ENCODE peak calls at places on chromosomes 3 and 15, in four cellular contexts. C, T, Y and K are unnamed samples.

GRCh38 chr15:41857316-41857715 is 18.7 kb downstream of the PLA2G4B start:
- DNase-seq in C (no peak), T (no peak), Y (no peak), K (no peak)

GRCh38 chr3:11541321-11542303 is 102.1 kb downstream of the VGLL4 start:
- DNase-seq in C (peak), T (no peak), Y (no peak), K (no peak)

GRCh38 chr3:189490749-189491148 is 140.4 kb upstream of the TP63 start:
- DNase-seq in C (no peak), T (peak), Y (no peak), K (no peak)

GRCh38 chr3:117101697-117102096 is 392.1 kb downstream of the TUSC7 start:
- DNase-seq in C (no peak), T (no peak), Y (no peak), K (no peak)

GRCh38 chr15:78007965-78008886 is 69.3 kb downstream of the TBC1D2B start:
- DNase-seq in C (no peak), T (peak), Y (peak), K (peak)

GRCh38 chr15:42091753-42092665 is 2.4 kb downstream of the PLA2G4D start:
- DNase-seq in C (no peak), T (no peak), Y (no peak), K (no peak)

GRCh38 chr15:39598958-39599845 is 18.3 kb downstream of the THBS1 start:
- DNase-seq in C (no peak), T (no peak), Y (no peak), K (no peak)

GRCh38 chr3:149214702-149215101 is 6.9 kb downstream of the CP start:
- DNase-seq in C (no peak), T (no peak), Y (no peak), K (no peak)

GRCh38 chr3:126487151-126487771 is 11.6 kb upstream of the ZXDC start:
- DNase-seq in C (no peak), T (no peak), Y (no peak), K (no peak)

GRCh38 chr15:67784057-67784781 is 41.1 kb upstream of the SKOR1 start:
- DNase-seq in C (no peak), T (peak), Y (no peak), K (no peak)

GRCh38 chr15:64749999-64750657 is 25.3 kb downstream of the RBPMS2 start:
- DNase-seq in C (no peak), T (no peak), Y (no peak), K (no peak)

GRCh38 chr15:72382146-72382545 is 6.3 kb upstream of the HEXA start:
- DNase-seq in C (no peak), T (no peak), Y (no peak), K (no peak)

GRCh38 chr3:119580148-119580760 is 962 bp downstream of the ADPRH start:
- DNase-seq in C (no peak), T (peak), Y (peak), K (no peak)

GRCh38 chr3:195042741-195043611 is 228.0 kb downstream of the XXYLT1 start:
- DNase-seq in C (no peak), T (no peak), Y (no peak), K (no peak)

GRCh38 chr3:133779626-133780203 is 25.9 kb upstream of the SRPRB start:
- DNase-seq in C (no peak), T (no peak), Y (no peak), K (no peak)

GRCh38 chr15:89932880-89933279 is 20.1 kb upstream of the ARPIN start:
- DNase-seq in C (no peak), T (no peak), Y (no peak), K (no peak)

GRCh38 chr3:119098620-119099222 is 47.2 kb upstream of the TEX55 start:
- DNase-seq in C (no peak), T (no peak), Y (no peak), K (no peak)

GRCh38 chr3:114928989-114929620 is 218.0 kb downstream of the ZBTB20 start:
- DNase-seq in C (no peak), T (no peak), Y (no peak), K (no peak)

GRCh38 chr3:170997966-170998913 is 28.3 kb downstream of the SLC2A2 start:
- DNase-seq in C (no peak), T (peak), Y (peak), K (peak)

GRCh38 chr15:31306426-31307269 is 20.0 kb upstream of the KLF13 start:
- DNase-seq in C (no peak), T (no peak), Y (no peak), K (peak)

GRCh38 chr3:18527691-18528090 is 102.6 kb upstream of the SATB1 start:
- DNase-seq in C (no peak), T (no peak), Y (no peak), K (no peak)

DNA sequence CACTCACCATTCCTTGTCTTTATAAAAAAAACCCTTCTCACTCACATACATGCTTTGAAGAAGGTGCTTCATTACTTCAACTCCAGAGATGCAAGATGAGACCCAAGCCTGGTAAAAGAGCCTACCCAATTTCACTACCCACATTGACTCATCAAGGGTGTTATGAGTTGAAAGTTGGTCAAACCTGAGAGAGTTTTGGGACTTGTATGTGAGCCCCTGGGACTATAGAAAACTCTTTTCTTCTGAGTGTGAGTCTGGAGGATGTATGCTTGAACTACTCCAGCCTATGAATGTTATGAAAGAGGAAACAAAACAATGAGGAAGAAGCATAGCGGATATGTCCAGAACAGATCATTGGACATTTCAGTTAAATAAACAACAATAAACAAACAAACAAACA is 106.5 kb upstream of the SATB1 start:
- DNase-seq in C (no peak), T (no peak), Y (no peak), K (no peak)
- H3K4me3 ChIP-seq in C (no peak), T (no peak), Y (no peak), K (no peak)

GRCh38 chr15:60667190-60667868 is 188.4 kb upstream of the ICE2 start:
- DNase-seq in C (no peak), T (no peak), Y (no peak), K (no peak)
- H3K27ac ChIP-seq in C (no peak), T (no peak), Y (no peak), K (no peak)

GRCh38 chr15:43105778-43106485 is at the start of gene UBR1:
- DNase-seq in C (peak), T (peak), Y (peak), K (peak)
- TF ChIP-seq POLR2A in C (peak), T (peak), Y (peak), K (no peak)

DNA sequence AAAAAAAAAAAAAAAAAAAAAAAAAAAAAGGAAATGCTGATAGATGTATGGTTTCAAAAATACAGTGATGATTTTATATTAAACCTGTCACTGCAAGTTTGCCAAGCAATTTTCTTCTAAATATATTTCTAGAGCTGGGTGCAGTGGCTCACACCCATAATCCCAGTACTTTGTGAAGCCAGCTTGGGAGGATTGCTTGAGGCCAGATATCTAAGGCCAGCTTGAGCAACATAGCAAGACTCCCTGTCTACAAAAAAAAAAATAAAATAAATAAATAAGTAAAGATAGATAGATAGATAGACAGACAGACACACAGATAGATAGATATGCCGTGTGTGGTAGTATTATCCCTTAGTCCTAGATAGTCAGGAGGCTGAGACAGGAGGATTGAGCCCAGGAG is 41.4 kb upstream of the ST3GAL6 start:
- DNase-seq in C (no peak), T (no peak), Y (no peak), K (no peak)
- H3K4me3 ChIP-seq in C (no peak), T (no peak), Y (no peak), K (no peak)

GRCh38 chr3:25503758-25504157 is 75.7 kb downstream of the RARB start:
- DNase-seq in C (no peak), T (no peak), Y (no peak), K (no peak)

GRCh38 chr3:25505581-25505980 is 77.5 kb downstream of the RARB start:
- DNase-seq in C (no peak), T (no peak), Y (no peak), K (no peak)

GRCh38 chr3:25508901-25509300 is 80.8 kb downstream of the RARB start:
- DNase-seq in C (no peak), T (no peak), Y (no peak), K (no peak)

GRCh38 chr3:25508433-25508832 is 80.4 kb downstream of the RARB start:
- DNase-seq in C (no peak), T (no peak), Y (no peak), K (no peak)

DNA sequence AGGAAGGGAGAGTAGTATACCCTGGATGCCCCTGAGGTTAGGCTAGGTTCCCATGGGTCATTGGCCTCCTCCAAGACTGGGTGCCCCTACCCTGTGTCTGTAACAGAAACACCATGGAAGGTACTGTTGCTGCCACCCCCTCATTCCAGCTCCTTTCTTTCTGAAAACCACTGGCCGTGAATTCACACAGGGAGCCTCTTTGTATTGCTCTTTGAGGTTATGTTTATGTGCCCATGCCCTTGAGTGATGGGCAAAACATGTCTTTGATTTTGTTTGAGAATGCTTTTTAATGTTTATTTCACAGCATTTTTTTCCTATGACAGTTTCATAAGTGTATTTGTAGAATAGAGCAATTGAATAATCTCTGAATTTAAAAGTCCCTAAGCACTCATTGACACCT is 79.7 kb downstream of the RARB start:
- DNase-seq in C (no peak), T (no peak), Y (no peak), K (no peak)
- H3K27ac ChIP-seq in C (no peak), T (no peak), Y (no peak), K (no peak)

DNA sequence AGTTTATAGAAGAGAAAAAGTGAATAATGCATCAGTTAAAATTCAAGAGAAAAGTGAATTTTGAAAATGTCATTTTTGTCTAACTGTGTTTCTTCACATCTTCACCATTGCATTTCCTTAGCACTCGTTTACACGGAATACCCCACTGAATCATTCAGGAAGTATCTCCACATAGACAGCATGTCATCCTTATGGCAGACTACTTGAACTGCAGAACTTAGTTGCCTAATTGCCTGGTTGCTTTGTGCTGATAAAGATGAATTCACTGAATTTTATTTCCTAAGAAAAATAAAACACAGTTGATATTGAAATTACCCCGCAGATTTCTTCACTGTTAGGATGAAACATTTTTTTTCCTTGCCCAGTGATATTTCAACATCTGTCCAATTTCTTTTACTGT is 627.1 kb downstream of the ROBO1 start:
- DNase-seq in C (no peak), T (no peak), Y (no peak), K (no peak)
- TF ChIP-seq POLR2A in C (no peak), T (no peak), Y (no peak), K (no peak)